ENCODE peak calls at places on chromosomes 2 and 18, in four cellular contexts. R, V, C and B are unnamed samples.

GRCh38 chr18:54254265-54254758 is 15.0 kb upstream of the POLI start:
- DNase-seq in R (peak), V (no peak), C (no peak), B (no peak)

GRCh38 chr2:218023636-218024035 is 20.8 kb upstream of the TNS1 start:
- DNase-seq in R (no peak), V (no peak), C (no peak), B (peak)

GRCh38 chr2:95695613-95696012 is 103.8 kb downstream of the TRIM43 start:
- DNase-seq in R (no peak), V (no peak), C (no peak), B (no peak)

GRCh38 chr2:98827625-98828368 is 96.9 kb upstream of the MGAT4A start:
- DNase-seq in R (no peak), V (no peak), C (no peak), B (no peak)

GRCh38 chr2:53242090-53242489 is 525.5 kb upstream of the CHAC2 start:
- DNase-seq in R (no peak), V (no peak), C (no peak), B (no peak)

GRCh38 chr18:60018801-60019462 is 119.1 kb downstream of the PMAIP1 start:
- DNase-seq in R (no peak), V (no peak), C (no peak), B (no peak)

GRCh38 chr2:9158786-9159779 is 47.5 kb upstream of the ASAP2 start:
- DNase-seq in R (no peak), V (no peak), C (no peak), B (no peak)

GRCh38 chr18:76571689-76572088 is 76.6 kb upstream of the ZNF516 start:
- DNase-seq in R (no peak), V (no peak), C (no peak), B (no peak)

GRCh38 chr2:215027775-215028174 is 110.7 kb downstream of the ABCA12 start:
- DNase-seq in R (no peak), V (no peak), C (no peak), B (no peak)

GRCh38 chr2:45669109-45669508 is 17.6 kb downstream of the PRKCE start:
- DNase-seq in R (no peak), V (no peak), C (no peak), B (no peak)

GRCh38 chr2:178865537-178865936 is 58.3 kb upstream of the TTN start:
- DNase-seq in R (no peak), V (no peak), C (no peak), B (no peak)

GRCh38 chr2:217655656-217656055 is 347.1 kb downstream of the TNS1 start:
- DNase-seq in R (no peak), V (no peak), C (no peak), B (no peak)

GRCh38 chr2:62344472-62344871 is 148.6 kb downstream of the B3GNT2 start:
- DNase-seq in R (no peak), V (no peak), C (no peak), B (no peak)

GRCh38 chr2:120867290-120868231 is 131.9 kb downstream of the GLI2 start:
- DNase-seq in R (peak), V (peak), C (no peak), B (no peak)

GRCh38 chr2:26724004-26724750 is 31.7 kb downstream of the KCNK3 start:
- DNase-seq in R (peak), V (no peak), C (no peak), B (no peak)

GRCh38 chr2:219230201-219230540 is 565 bp downstream of the ANKZF1 start:
- DNase-seq in R (no peak), V (no peak), C (no peak), B (peak)

GRCh38 chr2:79946046-79946445 is 358.5 kb downstream of the LRRTM1 start:
- DNase-seq in R (no peak), V (no peak), C (no peak), B (no peak)